ENCODE peak calls at places on chromosomes 12 and 14, in nine cellular contexts. V, I, H, W, Y, M, Z, S and R are unnamed samples.

GRCh38 chr14:93926873-93927571 is at the start of gene FAM181A:
- DNase-seq in V (no peak), I (no peak), H (no peak), W (no peak), Y (no peak), M (no peak), Z (no peak), S (no peak), R (peak; percentile 21)

GRCh38 chr12:65098364-65098763 is 22.7 kb downstream of the WIF1 start:
- DNase-seq in V (no peak), I (no peak), H (no peak), W (no peak), Y (no peak), M (no peak), Z (no peak), S (no peak), R (peak; percentile 78)

GRCh38 chr14:69059658-69060648 is 80.9 kb upstream of the ACTN1 start:
- DNase-seq in V (peak; percentile 17), I (peak; percentile 99), H (no peak), W (no peak), Y (peak; percentile 24), M (no peak), Z (peak; percentile 91), S (peak; percentile 99), R (peak; percentile 71)

GRCh38 chr12:120259418-120260202 is 5.9 kb downstream of the PXN start:
- DNase-seq in V (no peak), I (peak; percentile 38), H (no peak), W (no peak), Y (peak; percentile 68), M (no peak), Z (peak; percentile 85), S (peak; percentile 89), R (no peak)

GRCh38 chr12:56315256-56315625 is 547 bp downstream of the CNPY2 start:
- DNase-seq in V (no peak), I (no peak), H (no peak), W (no peak), Y (no peak), M (peak; percentile 34), Z (no peak), S (peak; percentile 18), R (no peak)

GRCh38 chr14:105979446-105979845 is 453.1 kb downstream of the TMEM121 start:
- DNase-seq in V (no peak), I (no peak), H (no peak), W (no peak), Y (no peak), M (no peak), Z (no peak), S (no peak), R (no peak)

GRCh38 chr12:52741378-52742195 is 35.6 kb downstream of the KRT76 start:
- DNase-seq in V (peak; percentile 45), I (peak; percentile 46), H (peak; percentile 70), W (no peak), Y (peak; percentile 26), M (peak; percentile 68), Z (peak; percentile 30), S (peak; percentile 30), R (peak; percentile 55)

GRCh38 chr12:13342971-13343370 is 146.4 kb downstream of the EMP1 start:
- DNase-seq in V (peak; percentile 66), I (no peak), H (no peak), W (no peak), Y (no peak), M (peak; percentile 68), Z (peak; percentile 53), S (no peak), R (no peak)

GRCh38 chr12:6444704-6445688 is at the start of gene CD27:
- DNase-seq in V (no peak), I (no peak), H (no peak), W (no peak), Y (no peak), M (peak; percentile 71), Z (no peak), S (no peak), R (no peak)

GRCh38 chr12:55728185-55728931 is 451 bp downstream of the CD63 start:
- DNase-seq in V (peak; percentile 44), I (peak; percentile 53), H (no peak), W (no peak), Y (peak; percentile 85), M (peak; percentile 32), Z (peak; percentile 62), S (peak; percentile 68), R (no peak)

GRCh38 chr14:91929700-91930099 is 17.8 kb downstream of the FBLN5 start:
- DNase-seq in V (no peak), I (peak; percentile 40), H (no peak), W (no peak), Y (no peak), M (no peak), Z (peak; percentile 55), S (peak; percentile 28), R (peak; percentile 60)

GRCh38 chr12:49346659-49347306 is at the start of gene DNAJC22:
- DNase-seq in V (no peak), I (no peak), H (no peak), W (no peak), Y (no peak), M (peak; percentile 48), Z (no peak), S (peak; percentile 46), R (peak; percentile 14)

GRCh38 chr12:119528241-119528640 is 65.3 kb upstream of the TMEM233 start:
- DNase-seq in V (no peak), I (no peak), H (peak; percentile 30), W (no peak), Y (no peak), M (peak; percentile 3), Z (no peak), S (peak; percentile 37), R (no peak)

GRCh38 chr12:77251799-77252198 is 186.4 kb upstream of the E2F7 start:
- DNase-seq in V (no peak), I (no peak), H (no peak), W (no peak), Y (no peak), M (no peak), Z (no peak), S (no peak), R (no peak)

GRCh38 chr12:58893421-58893986 is 26.8 kb downstream of the LRIG3 start:
- DNase-seq in V (no peak), I (peak; percentile 61), H (no peak), W (no peak), Y (no peak), M (no peak), Z (no peak), S (peak; percentile 63), R (no peak)

GRCh38 chr12:114976361-114976760 is 292.4 kb upstream of the TBX3 start:
- DNase-seq in V (no peak), I (no peak), H (no peak), W (no peak), Y (no peak), M (no peak), Z (peak; percentile 33), S (no peak), R (no peak)

GRCh38 chr12:107669946-107670345 is 15.7 kb upstream of the PWP1 start:
- DNase-seq in V (no peak), I (no peak), H (no peak), W (no peak), Y (no peak), M (no peak), Z (no peak), S (no peak), R (no peak)

GRCh38 chr12:123126294-123127144 is 24.4 kb downstream of the PITPNM2 start:
- DNase-seq in V (peak; percentile 97), I (peak; percentile 98), H (no peak), W (no peak), Y (peak; percentile 67), M (no peak), Z (peak; percentile 99), S (peak; percentile 97), R (peak; percentile 95)

GRCh38 chr14:34718750-34719304 is 4.4 kb upstream of the CFL2 start:
- DNase-seq in V (peak; percentile 24), I (peak; percentile 74), H (no peak), W (no peak), Y (no peak), M (no peak), Z (peak; percentile 67), S (peak; percentile 42), R (peak; percentile 44)

GRCh38 chr12:120833849-120834248 is 70.3 kb downstream of the SPPL3 start:
- DNase-seq in V (no peak), I (peak; percentile 64), H (no peak), W (no peak), Y (no peak), M (no peak), Z (peak; percentile 33), S (peak; percentile 80), R (peak; percentile 39)

GRCh38 chr12:103969391-103969790 is 3.7 kb downstream of the TDG start:
- DNase-seq in V (peak; percentile 23), I (peak; percentile 60), H (no peak), W (no peak), Y (no peak), M (no peak), Z (peak; percentile 44), S (peak; percentile 57), R (peak; percentile 39)

GRCh38 chr12:26125451-26126339 is 858 bp upstream of the BHLHE41 start:
- DNase-seq in V (peak; percentile 98), I (peak; percentile 73), H (peak; percentile 81), W (no peak), Y (peak; percentile 87), M (peak; percentile 48), Z (peak; percentile 71), S (peak; percentile 82), R (peak; percentile 84)

GRCh38 chr12:52081263-52081733 is 1.8 kb downstream of the SMIM41 start:
- DNase-seq in V (no peak), I (no peak), H (no peak), W (peak; percentile 78), Y (no peak), M (no peak), Z (no peak), S (no peak), R (no peak)

GRCh38 chr12:94172031-94172430 is 23.7 kb downstream of the PLXNC1 start:
- DNase-seq in V (no peak), I (peak; percentile 46), H (no peak), W (no peak), Y (no peak), M (peak; percentile 81), Z (peak; percentile 30), S (peak; percentile 89), R (no peak)

GRCh38 chr12:4809013-4809448 is 88.8 kb downstream of the GALNT8 start:
- DNase-seq in V (no peak), I (no peak), H (peak; percentile 68), W (peak; percentile 50), Y (peak; percentile 48), M (peak; percentile 72), Z (no peak), S (no peak), R (no peak)

GRCh38 chr12:29153231-29153630 is 4.2 kb downstream of the FAR2 start:
- DNase-seq in V (no peak), I (no peak), H (peak; percentile 69), W (no peak), Y (no peak), M (no peak), Z (no peak), S (no peak), R (no peak)

GRCh38 chr12:116647802-116648201 is 88.6 kb downstream of the MAP1LC3B2 start:
- DNase-seq in V (no peak), I (no peak), H (no peak), W (no peak), Y (no peak), M (no peak), Z (no peak), S (no peak), R (no peak)

GRCh38 chr12:5030066-5030465 is 13.6 kb upstream of the KCNA5 start:
- DNase-seq in V (no peak), I (no peak), H (no peak), W (no peak), Y (no peak), M (no peak), Z (no peak), S (no peak), R (no peak)

GRCh38 chr12:75720807-75721206 is 209.4 kb upstream of the KRR1 start:
- DNase-seq in V (peak; percentile 93), I (no peak), H (peak; percentile 39), W (peak; percentile 36), Y (no peak), M (no peak), Z (no peak), S (no peak), R (peak; percentile 90)

GRCh38 chr14:30822080-30822571 is 52.2 kb upstream of the COCH start:
- DNase-seq in V (no peak), I (no peak), H (no peak), W (no peak), Y (no peak), M (no peak), Z (no peak), S (no peak), R (no peak)

GRCh38 chr12:13147688-13148531 is 44.4 kb upstream of the GSG1 start:
- DNase-seq in V (no peak), I (no peak), H (no peak), W (no peak), Y (no peak), M (no peak), Z (no peak), S (no peak), R (no peak)